ENCODE peak calls at places on chromosome 6, in ten cellular contexts. X is hepatocyte, E is K562, Q is NCI-H1092 treated with DMSO at 0.1 percent for 48 hours, Z is heart left ventricle, F is RKO, B is amygdala, J is RWPE1, H is progenitor cell of endocrine pancreas, N is fibroblast of the aortic adventitia. S is an unnamed sample.

GRCh38 chr6:113293106-113293505 is 564.0 kb upstream of the MARCKS start:
- DNase-seq in X (no peak), E (no peak), Q (no peak), Z (no peak), F (no peak), B (no peak), J (no peak), H (no peak), N (no peak), S (no peak)

GRCh38 chr6:138161434-138162103 is at the start of gene ARFGEF3:
- DNase-seq in X (peak; percentile 86), E (peak; percentile 56), Q (peak; percentile 38), Z (peak; percentile 69), F (peak; percentile 70), B (peak; percentile 65), J (peak; percentile 75), H (peak; percentile 68), N (no peak), S (no peak)

GRCh38 chr6:81750660-81751387 is 1.7 kb downstream of the TENT5A start:
- DNase-seq in X (no peak), E (no peak), Q (no peak), Z (no peak), F (peak; percentile 39), B (no peak), J (peak; percentile 33), H (no peak), N (peak; percentile 50), S (no peak)

GRCh38 chr6:168200571-168201134 is 118.9 kb downstream of the DACT2 start:
- DNase-seq in X (no peak), E (no peak), Q (no peak), Z (no peak), F (no peak), B (no peak), J (no peak), H (no peak), N (no peak), S (no peak)

GRCh38 chr6:21438237-21438985 is 155.1 kb upstream of the SOX4 start:
- DNase-seq in X (no peak), E (no peak), Q (no peak), Z (no peak), F (peak; percentile 68), B (no peak), J (no peak), H (no peak), N (no peak), S (no peak)

GRCh38 chr6:34969662-34970265 is 80.7 kb downstream of the ANKS1A start:
- DNase-seq in X (no peak), E (peak; percentile 70), Q (no peak), Z (no peak), F (no peak), B (no peak), J (peak; percentile 36), H (no peak), N (no peak), S (no peak)

GRCh38 chr6:111982681-111983080 is 71.2 kb upstream of the CCN6 start:
- DNase-seq in X (no peak), E (no peak), Q (no peak), Z (no peak), F (no peak), B (no peak), J (peak; percentile 12), H (no peak), N (no peak), S (no peak)

GRCh38 chr6:3868544-3868943 is 19.4 kb downstream of the FAM50B start:
- DNase-seq in X (no peak), E (no peak), Q (no peak), Z (no peak), F (no peak), B (no peak), J (no peak), H (no peak), N (no peak), S (no peak)

GRCh38 chr6:90284236-90284744 is 12.4 kb downstream of the BACH2 start:
- DNase-seq in X (peak; percentile 74), E (peak; percentile 63), Q (no peak), Z (no peak), F (peak; percentile 84), B (no peak), J (peak; percentile 92), H (no peak), N (peak; percentile 84), S (peak; percentile 59)

GRCh38 chr6:142357879-142358278 is 56.1 kb downstream of the ADGRG6 start:
- DNase-seq in X (no peak), E (no peak), Q (no peak), Z (no peak), F (no peak), B (no peak), J (no peak), H (no peak), N (no peak), S (no peak)

GRCh38 chr6:143187173-143187908 is 126.7 kb downstream of the AIG1 start:
- DNase-seq in X (no peak), E (no peak), Q (no peak), Z (peak; percentile 50), F (no peak), B (no peak), J (peak; percentile 26), H (no peak), N (peak; percentile 93), S (no peak)

S was measured in pulmonary artery endothelial cell.